ENCODE peak calls at places on chromosomes 12 and 14, in eight cellular contexts. One of them, this sample, is unnamed.

GRCh38 chr12:120229071-120229582 is 28.2 kb upstream of the RPLP0 start:
- DNase-seq in tibial nerve: no peak
- DNase-seq in SK-N-SH: peak; percentile 31
- DNase-seq in transverse colon: no peak
- DNase-seq in GM12878: no peak
- DNase-seq in ovary: no peak
- DNase-seq in A549: peak; percentile 75
- DNase-seq in K562: peak; percentile 77
- DNase-seq in this sample: no peak

GRCh38 chr12:91210144-91210543 is 27.5 kb upstream of the DCN start:
- DNase-seq in K562: no peak
- DNase-seq in GM12878: no peak
- DNase-seq in ovary: no peak
- DNase-seq in tibial nerve: no peak
- DNase-seq in SK-N-SH: no peak
- DNase-seq in transverse colon: no peak
- DNase-seq in A549: no peak
- DNase-seq in this sample: no peak

GRCh38 chr14:94884616-94885230 is 114.8 kb upstream of the GSC start:
- DNase-seq in GM12878: no peak
- DNase-seq in K562: no peak
- DNase-seq in ovary: no peak
- DNase-seq in tibial nerve: no peak
- DNase-seq in transverse colon: no peak
- DNase-seq in A549: no peak
- DNase-seq in SK-N-SH: no peak
- DNase-seq in this sample: no peak

GRCh38 chr12:52207106-52207505 is 15.3 kb upstream of the KRT80 start:
- DNase-seq in GM12878: no peak
- DNase-seq in transverse colon: no peak
- DNase-seq in A549: no peak
- DNase-seq in tibial nerve: no peak
- DNase-seq in K562: no peak
- DNase-seq in ovary: no peak
- DNase-seq in SK-N-SH: peak; percentile 76
- DNase-seq in this sample: no peak

GRCh38 chr12:23356927-23357708 is 592.4 kb downstream of the SOX5 start:
- DNase-seq in ovary: no peak
- DNase-seq in SK-N-SH: no peak
- DNase-seq in A549: no peak
- DNase-seq in GM12878: no peak
- DNase-seq in K562: no peak
- DNase-seq in transverse colon: no peak
- DNase-seq in tibial nerve: no peak
- DNase-seq in this sample: no peak

GRCh38 chr14:52563120-52563519 is 10.5 kb downstream of the GPR137C start:
- DNase-seq in tibial nerve: no peak
- DNase-seq in A549: no peak
- DNase-seq in SK-N-SH: peak; percentile 7
- DNase-seq in K562: no peak
- DNase-seq in transverse colon: no peak
- DNase-seq in GM12878: no peak
- DNase-seq in ovary: no peak
- DNase-seq in this sample: no peak

GRCh38 chr14:105568859-105569766 is 42.7 kb downstream of the TMEM121 start:
- DNase-seq in ovary: no peak
- DNase-seq in SK-N-SH: no peak
- DNase-seq in tibial nerve: no peak
- DNase-seq in transverse colon: no peak
- DNase-seq in A549: no peak
- DNase-seq in GM12878: no peak
- DNase-seq in K562: no peak
- DNase-seq in this sample: no peak

GRCh38 chr12:1644523-1645438 is 15.8 kb downstream of the WNT5B start:
- DNase-seq in A549: no peak
- DNase-seq in SK-N-SH: peak; percentile 88
- DNase-seq in GM12878: no peak
- DNase-seq in tibial nerve: peak; percentile 64
- DNase-seq in K562: no peak
- DNase-seq in ovary: peak; percentile 83
- DNase-seq in transverse colon: peak; percentile 68
- DNase-seq in this sample: peak; percentile 80

GRCh38 chr12:99960312-99960711 is 24.4 kb downstream of the ANKS1B start:
- DNase-seq in K562: no peak
- DNase-seq in SK-N-SH: peak; percentile 16
- DNase-seq in tibial nerve: no peak
- DNase-seq in transverse colon: no peak
- DNase-seq in ovary: no peak
- DNase-seq in A549: no peak
- DNase-seq in GM12878: no peak
- DNase-seq in this sample: no peak

GRCh38 chr12:15824516-15824915 is 35.3 kb upstream of the EPS8 start:
- DNase-seq in ovary: no peak
- DNase-seq in transverse colon: no peak
- DNase-seq in GM12878: no peak
- DNase-seq in tibial nerve: no peak
- DNase-seq in K562: no peak
- DNase-seq in A549: no peak
- DNase-seq in SK-N-SH: no peak
- DNase-seq in this sample: no peak

GRCh38 chr12:91019455-91019854 is 14.7 kb upstream of the EPYC start:
- DNase-seq in transverse colon: no peak
- DNase-seq in K562: no peak
- DNase-seq in ovary: no peak
- DNase-seq in tibial nerve: no peak
- DNase-seq in A549: no peak
- DNase-seq in GM12878: no peak
- DNase-seq in SK-N-SH: no peak
- DNase-seq in this sample: no peak

GRCh38 chr12:124913474-124914391 is 717 bp downstream of the UBC start:
- DNase-seq in K562: peak; percentile 68
- DNase-seq in ovary: peak; percentile 79
- DNase-seq in A549: peak; percentile 94
- DNase-seq in GM12878: no peak
- DNase-seq in transverse colon: peak; percentile 94
- DNase-seq in tibial nerve: peak; percentile 80
- DNase-seq in SK-N-SH: peak; percentile 64
- DNase-seq in this sample: peak; percentile 91

GRCh38 chr12:51329742-51330141 is 5.8 kb upstream of the BIN2 start:
- DNase-seq in GM12878: no peak
- DNase-seq in SK-N-SH: no peak
- DNase-seq in transverse colon: no peak
- DNase-seq in ovary: no peak
- DNase-seq in K562: no peak
- DNase-seq in tibial nerve: no peak
- DNase-seq in A549: no peak
- DNase-seq in this sample: no peak

GRCh38 chr12:110731479-110731878 is 11.2 kb downstream of the PPP1CC start:
- DNase-seq in ovary: no peak
- DNase-seq in tibial nerve: no peak
- DNase-seq in GM12878: no peak
- DNase-seq in A549: no peak
- DNase-seq in K562: no peak
- DNase-seq in SK-N-SH: no peak
- DNase-seq in transverse colon: no peak
- DNase-seq in this sample: no peak

GRCh38 chr14:104685216-104685997 is 4.0 kb upstream of the INF2 start:
- DNase-seq in ovary: no peak
- DNase-seq in tibial nerve: no peak
- DNase-seq in A549: peak; percentile 65
- DNase-seq in K562: no peak
- DNase-seq in GM12878: no peak
- DNase-seq in SK-N-SH: no peak
- DNase-seq in transverse colon: no peak
- DNase-seq in this sample: no peak

GRCh38 chr12:45646851-45647581 is 82.5 kb upstream of the ARID2 start:
- DNase-seq in transverse colon: no peak
- DNase-seq in tibial nerve: no peak
- DNase-seq in GM12878: no peak
- DNase-seq in SK-N-SH: no peak
- DNase-seq in ovary: no peak
- DNase-seq in K562: no peak
- DNase-seq in A549: no peak
- DNase-seq in this sample: no peak

GRCh38 chr12:130764073-130764472 is 48.0 kb upstream of the RIMBP2 start:
- DNase-seq in transverse colon: no peak
- DNase-seq in ovary: no peak
- DNase-seq in tibial nerve: no peak
- DNase-seq in K562: no peak
- DNase-seq in A549: peak; percentile 51
- DNase-seq in GM12878: peak; percentile 53
- DNase-seq in SK-N-SH: no peak
- DNase-seq in this sample: no peak

GRCh38 chr14:83463500-83464098 is 1929.9 kb upstream of the SEL1L start:
- DNase-seq in A549: peak; percentile 28
- DNase-seq in K562: peak; percentile 10
- DNase-seq in GM12878: no peak
- DNase-seq in transverse colon: no peak
- DNase-seq in SK-N-SH: peak; percentile 7
- DNase-seq in tibial nerve: no peak
- DNase-seq in ovary: no peak
- DNase-seq in this sample: peak; percentile 29

GRCh38 chr14:71773900-71774481 is 158.2 kb upstream of the RGS6 start:
- DNase-seq in GM12878: no peak
- DNase-seq in SK-N-SH: no peak
- DNase-seq in tibial nerve: no peak
- DNase-seq in K562: no peak
- DNase-seq in ovary: no peak
- DNase-seq in transverse colon: no peak
- DNase-seq in A549: no peak
- DNase-seq in this sample: no peak

GRCh38 chr12:26627335-26627734 is 205.7 kb downstream of the ITPR2 start:
- DNase-seq in GM12878: no peak
- DNase-seq in K562: no peak
- DNase-seq in tibial nerve: no peak
- DNase-seq in ovary: no peak
- DNase-seq in transverse colon: no peak
- DNase-seq in SK-N-SH: no peak
- DNase-seq in A549: no peak
- DNase-seq in this sample: no peak

GRCh38 chr14:50823763-50824636 is 7.0 kb downstream of the NIN start:
- DNase-seq in SK-N-SH: no peak
- DNase-seq in transverse colon: no peak
- DNase-seq in GM12878: peak; percentile 85
- DNase-seq in ovary: no peak
- DNase-seq in tibial nerve: no peak
- DNase-seq in A549: no peak
- DNase-seq in K562: no peak
- DNase-seq in this sample: peak; percentile 64

GRCh38 chr12:10448236-10448635 is 4.9 kb downstream of the KLRC1 start:
- DNase-seq in transverse colon: no peak
- DNase-seq in tibial nerve: no peak
- DNase-seq in K562: no peak
- DNase-seq in SK-N-SH: no peak
- DNase-seq in A549: no peak
- DNase-seq in ovary: no peak
- DNase-seq in GM12878: no peak
- DNase-seq in this sample: no peak

GRCh38 chr14:77086017-77086727 is 11.9 kb upstream of the CIPC start:
- DNase-seq in GM12878: no peak
- DNase-seq in K562: no peak
- DNase-seq in transverse colon: no peak
- DNase-seq in SK-N-SH: no peak
- DNase-seq in tibial nerve: no peak
- DNase-seq in ovary: no peak
- DNase-seq in A549: peak; percentile 35
- DNase-seq in this sample: no peak

GRCh38 chr12:80154261-80154660 is 54.9 kb downstream of the OTOGL start:
- DNase-seq in transverse colon: no peak
- DNase-seq in GM12878: no peak
- DNase-seq in A549: peak; percentile 5
- DNase-seq in ovary: no peak
- DNase-seq in K562: no peak
- DNase-seq in SK-N-SH: no peak
- DNase-seq in tibial nerve: no peak
- DNase-seq in this sample: no peak

GRCh38 chr14:31781578-31781977 is 220.4 kb downstream of the NUBPL start:
- DNase-seq in K562: no peak
- DNase-seq in ovary: no peak
- DNase-seq in GM12878: no peak
- DNase-seq in SK-N-SH: no peak
- DNase-seq in transverse colon: no peak
- DNase-seq in tibial nerve: no peak
- DNase-seq in A549: peak; percentile 26
- DNase-seq in this sample: no peak

GRCh38 chr14:95048771-95049312 is 108.5 kb downstream of the DICER1 start:
- DNase-seq in tibial nerve: no peak
- DNase-seq in ovary: no peak
- DNase-seq in transverse colon: no peak
- DNase-seq in K562: no peak
- DNase-seq in SK-N-SH: no peak
- DNase-seq in A549: no peak
- DNase-seq in GM12878: no peak
- DNase-seq in this sample: peak; percentile 20

GRCh38 chr12:120774169-120774916 is 48.7 kb downstream of the ACADS start:
- DNase-seq in SK-N-SH: no peak
- DNase-seq in ovary: no peak
- DNase-seq in tibial nerve: no peak
- DNase-seq in GM12878: no peak
- DNase-seq in A549: no peak
- DNase-seq in K562: no peak
- DNase-seq in transverse colon: no peak
- DNase-seq in this sample: no peak

GRCh38 chr12:94152292-94153083 is 4.1 kb downstream of the PLXNC1 start:
- DNase-seq in transverse colon: no peak
- DNase-seq in K562: no peak
- DNase-seq in ovary: no peak
- DNase-seq in A549: no peak
- DNase-seq in tibial nerve: no peak
- DNase-seq in SK-N-SH: no peak
- DNase-seq in GM12878: no peak
- DNase-seq in this sample: no peak
- H3K4me1 ChIP-seq in transverse colon: peaks cover 45% of the 10 kb centered on the region
- H3K4me1 ChIP-seq in K562: peaks cover 19% of the 10 kb centered on the region
- H3K4me1 ChIP-seq in ovary: no peaks in the 10 kb centered on the region
- H3K4me1 ChIP-seq in A549: peaks cover 20% of the 10 kb centered on the region
- H3K4me1 ChIP-seq in tibial nerve: peaks cover 10% of the 10 kb centered on the region
- H3K4me1 ChIP-seq in SK-N-SH: no peaks in the 10 kb centered on the region
- H3K4me1 ChIP-seq in GM12878: peaks cover 16% of the 10 kb centered on the region
- H3K4me1 ChIP-seq in this sample: peaks cover 46% of the 10 kb centered on the region

GRCh38 chr14:93369393-93370266 is 22.6 kb downstream of the COX8C start:
- DNase-seq in K562: no peak
- DNase-seq in GM12878: peak; percentile 85
- DNase-seq in transverse colon: no peak
- DNase-seq in SK-N-SH: no peak
- DNase-seq in ovary: no peak
- DNase-seq in tibial nerve: no peak
- DNase-seq in A549: no peak
- DNase-seq in this sample: no peak
- TF ChIP-seq EP300 in K562: no peak
- TF ChIP-seq EP300 in GM12878: no peak
- TF ChIP-seq EP300 in transverse colon: no peak
- TF ChIP-seq EP300 in SK-N-SH: no peak
- TF ChIP-seq EP300 in ovary: no peak
- TF ChIP-seq EP300 in tibial nerve: no peak
- TF ChIP-seq EP300 in A549: no peak
- TF ChIP-seq EP300 in this sample: no peak

GRCh38 chr14:61564623-61565091 is 130.7 kb upstream of the HIF1A start:
- DNase-seq in transverse colon: no peak
- DNase-seq in SK-N-SH: no peak
- DNase-seq in ovary: no peak
- DNase-seq in GM12878: no peak
- DNase-seq in K562: peak; percentile 18
- DNase-seq in A549: peak; percentile 84
- DNase-seq in tibial nerve: no peak
- DNase-seq in this sample: no peak
- H3K4me1 ChIP-seq in transverse colon: peaks cover 24% of the 10 kb centered on the region
- H3K4me1 ChIP-seq in SK-N-SH: peaks cover 59% of the 10 kb centered on the region
- H3K4me1 ChIP-seq in ovary: peaks cover 14% of the 10 kb centered on the region
- H3K4me1 ChIP-seq in GM12878: peaks cover 26% of the 10 kb centered on the region
- H3K4me1 ChIP-seq in K562: peaks cover 33% of the 10 kb centered on the region
- H3K4me1 ChIP-seq in A549: peaks cover 81% of the 10 kb centered on the region
- H3K4me1 ChIP-seq in tibial nerve: peaks cover 24% of the 10 kb centered on the region
- H3K4me1 ChIP-seq in this sample: peaks cover 54% of the 10 kb centered on the region

GRCh38 chr12:20268121-20268732 is 100.1 kb upstream of the PDE3A start:
- DNase-seq in transverse colon: no peak
- DNase-seq in tibial nerve: no peak
- DNase-seq in ovary: no peak
- DNase-seq in SK-N-SH: no peak
- DNase-seq in A549: peak; percentile 55
- DNase-seq in GM12878: no peak
- DNase-seq in K562: no peak
- DNase-seq in this sample: no peak
- TF ChIP-seq EP300 in transverse colon: no peak
- TF ChIP-seq EP300 in tibial nerve: no peak
- TF ChIP-seq EP300 in ovary: no peak
- TF ChIP-seq EP300 in SK-N-SH: no peak
- TF ChIP-seq EP300 in A549: no peak
- TF ChIP-seq EP300 in GM12878: no peak
- TF ChIP-seq EP300 in K562: no peak
- TF ChIP-seq EP300 in this sample: no peak

This sample was measured in stomach.